ENCODE peak calls at places on chromosomes 6 and 20, in four cellular contexts. R is IMR-90, M is heart right ventricle, I is spleen. P is an unnamed sample.

GRCh38 chr6:155795173-155795796 is 339.6 kb upstream of the NOX3 start:
- DNase-seq in R (no peak), I (no peak), M (no peak), P (no peak)

GRCh38 chr6:149249370-149250357 is 67.8 kb upstream of the TAB2 start:
- DNase-seq in R (no peak), M (no peak), I (no peak), P (no peak)

GRCh38 chr6:13117561-13117960 is 210.8 kb downstream of the TBC1D7 start:
- DNase-seq in M (no peak), R (no peak), I (no peak), P (no peak)

GRCh38 chr6:166179704-166180103 is 12.1 kb upstream of the TBXT start:
- DNase-seq in M (no peak), I (no peak), R (no peak), P (no peak)

GRCh38 chr20:59608396-59608795 is 4.1 kb downstream of the PHACTR3 start:
- DNase-seq in M (no peak), R (no peak), I (peak), P (no peak)

GRCh38 chr20:755931-756330 is 12.4 kb downstream of the SLC52A3 start:
- DNase-seq in I (peak), R (no peak), M (no peak), P (no peak)

GRCh38 chr20:7199867-7200266 is 432.4 kb downstream of the BMP2 start:
- DNase-seq in I (no peak), R (no peak), M (no peak), P (no peak)

GRCh38 chr20:45157977-45158376 is 16.7 kb upstream of the PI3 start:
- DNase-seq in M (no peak), I (no peak), R (peak), P (peak)

GRCh38 chr6:54003316-54003715 is 107.9 kb upstream of the MLIP start:
- DNase-seq in M (no peak), R (no peak), I (no peak), P (no peak)

GRCh38 chr6:39599341-39599740 is 125.9 kb downstream of the KIF6 start:
- DNase-seq in R (no peak), I (no peak), M (no peak), P (no peak)

GRCh38 chr6:154373971-154374370 is 17.4 kb upstream of the IPCEF1 start:
- DNase-seq in I (no peak), M (no peak), R (no peak), P (no peak)

GRCh38 chr6:77183447-77183846 is 279.8 kb downstream of the HTR1B start:
- DNase-seq in M (no peak), I (no peak), R (no peak), P (no peak)

GRCh38 chr6:45971287-45971686 is 44.4 kb downstream of the CLIC5 start:
- DNase-seq in I (no peak), R (no peak), M (no peak), P (no peak)

GRCh38 chr6:33192671-33193602 is 670 bp upstream of the COL11A2 start:
- DNase-seq in I (peak), R (no peak), M (peak), P (no peak)
- H3K4me3 ChIP-seq in I (peak), R (peak), M (peak), P (peak)

GRCh38 chr6:5493806-5494205 is 232.5 kb downstream of the FARS2 start:
- DNase-seq in R (no peak), I (no peak), M (no peak), P (no peak)
- H3K4me3 ChIP-seq in R (no peak), I (no peak), M (no peak), P (no peak)

GRCh38 chr6:128710305-128710704 is 172.6 kb upstream of the LAMA2 start:
- DNase-seq in R (peak), M (no peak), I (no peak), P (peak)
- H3K4me3 ChIP-seq in R (no peak), M (no peak), I (no peak), P (no peak)

GRCh38 chr6:28585335-28585734 is 59.7 kb downstream of the GPX5 start:
- DNase-seq in M (no peak), I (no peak), R (peak), P (peak)
- H3K4me3 ChIP-seq in M (no peak), I (no peak), R (no peak), P (no peak)

DNA sequence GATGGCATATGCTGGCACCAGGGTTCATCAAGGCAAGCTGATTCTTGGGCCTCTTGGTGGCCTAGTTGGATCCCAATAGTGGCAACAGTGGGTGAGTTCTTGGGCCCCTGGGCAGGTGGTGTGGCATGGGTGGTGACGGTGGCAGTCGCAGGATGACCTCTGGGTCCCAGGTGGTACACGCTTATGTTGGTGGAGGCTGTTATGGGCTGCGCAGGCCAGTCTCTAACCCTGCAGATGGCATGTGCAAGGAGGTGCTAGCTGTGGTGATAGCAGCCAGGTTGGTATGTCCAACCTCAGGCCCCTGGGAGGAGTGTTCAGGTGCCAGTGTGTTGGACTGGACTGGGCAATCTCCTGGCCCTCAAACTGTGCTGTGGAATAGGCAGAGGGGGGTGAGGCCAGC is 46.2 kb downstream of the CYB5R4 start:
- DNase-seq in R (no peak), M (no peak), I (peak), P (no peak)
- H3K4me3 ChIP-seq in R (no peak), M (no peak), I (no peak), P (no peak)

DNA sequence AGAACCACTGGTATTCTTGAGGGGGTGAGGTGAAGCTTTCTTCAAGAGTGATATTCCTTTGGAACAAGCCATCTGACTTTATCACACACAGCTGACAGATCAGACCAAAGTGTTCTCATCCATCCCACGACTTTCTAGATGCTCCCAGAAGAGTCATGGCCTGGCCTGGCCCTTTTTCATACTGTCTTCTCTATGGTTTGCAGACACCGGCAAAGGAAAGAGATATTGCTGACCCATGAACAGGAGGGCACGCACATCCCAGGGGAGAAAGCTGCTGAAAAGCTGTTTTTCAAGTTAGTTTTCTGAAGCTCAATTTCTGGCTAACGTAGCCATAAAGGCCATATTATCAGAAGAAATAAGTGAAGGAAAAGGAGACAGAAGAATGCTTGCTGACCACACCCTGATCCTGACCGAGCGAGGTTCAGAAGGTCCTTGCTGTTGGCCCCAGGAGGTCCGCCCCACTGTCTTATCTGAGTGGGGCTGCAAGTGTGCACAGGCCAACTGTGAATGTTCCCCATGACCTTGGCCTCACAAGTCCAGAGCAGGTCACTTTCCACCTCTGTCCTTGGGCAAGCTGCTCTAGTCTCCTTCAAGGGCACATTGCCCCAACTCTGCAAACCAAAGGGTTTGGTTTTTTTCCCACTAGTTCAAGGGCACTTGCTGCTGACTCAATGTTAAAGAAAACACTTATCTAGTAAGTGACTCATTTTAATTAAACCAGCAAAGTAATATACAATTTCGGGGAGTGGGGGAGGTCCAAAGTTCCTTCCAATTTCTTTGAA is 2.0 kb downstream of the ACSS1 start:
- DNase-seq in M (no peak), I (peak), R (peak), P (no peak)
- H3K4me3 ChIP-seq in M (no peak), I (no peak), R (no peak), P (no peak)

GRCh38 chr20:62553838-62554161 is 78.0 kb upstream of the GATA5 start:
- DNase-seq in I (no peak), M (no peak), R (no peak), P (no peak)
- H3K4me3 ChIP-seq in I (no peak), M (peak), R (no peak), P (peak)